ENCODE peak calls at places on chromosomes 13 and 19, in nine cellular contexts. V is breast epithelium; D is HCT116; X is ascending aorta; C is fibroblast of lung; Z is naive thymus-derived CD4-positive, alpha-beta T cell; F is tibial nerve; R is iPS DF 6.9; O is transverse colon. W is an unnamed sample. For H3K9me3, the result is how much of the 10 kb centered on the place peaks cover.

GRCh38 chr19:35272122-35272715 is 3.5 kb downstream of the USF2 start:
- DNase-seq in X (no peak), C (no peak), V (no peak), Z (no peak), R (no peak), D (no peak), F (no peak), O (no peak), W (peak)

GRCh38 chr19:55591555-55591954 is 7.8 kb downstream of the FIZ1 start:
- DNase-seq in X (no peak), V (no peak), F (no peak), Z (no peak), R (no peak), C (no peak), O (no peak), D (no peak), W (peak)

GRCh38 chr19:11446652-11447301 is 11.3 kb downstream of the PRKCSH start:
- DNase-seq in Z (peak), C (no peak), D (no peak), O (peak), R (no peak), X (no peak), F (no peak), V (no peak), W (peak)

GRCh38 chr13:26941345-26942174 is 181.0 kb upstream of the GPR12 start:
- DNase-seq in V (no peak), C (peak), F (no peak), R (no peak), X (no peak), Z (no peak), D (no peak), O (no peak), W (no peak)

GRCh38 chr13:37059848-37060192 is 332 bp upstream of the SUPT20H start:
- DNase-seq in O (no peak), F (no peak), D (no peak), C (no peak), R (no peak), X (no peak), Z (no peak), V (no peak), W (no peak)

GRCh38 chr19:3098515-3099346 is 4.6 kb downstream of the GNA11 start:
- DNase-seq in R (no peak), X (no peak), C (no peak), Z (no peak), O (peak), D (no peak), V (no peak), F (no peak), W (peak)

GRCh38 chr19:58474997-58475713 is 997 bp upstream of the ZNF446 start:
- DNase-seq in D (no peak), X (no peak), V (no peak), Z (no peak), R (no peak), C (no peak), O (no peak), F (no peak), W (no peak)

GRCh38 chr13:113238542-113238941 is 29.1 kb downstream of the CUL4A start:
- DNase-seq in O (no peak), C (no peak), R (no peak), F (no peak), D (no peak), X (no peak), V (no peak), Z (no peak), W (no peak)

GRCh38 chr13:77579971-77580370 is 44.5 kb downstream of the SCEL start:
- DNase-seq in C (no peak), X (no peak), V (no peak), F (no peak), R (no peak), O (no peak), D (no peak), Z (no peak), W (no peak)

GRCh38 chr13:24176351-24177101 is 16.0 kb downstream of the SPATA13 start:
- DNase-seq in O (no peak), X (no peak), R (no peak), C (peak), V (no peak), D (no peak), Z (no peak), F (no peak), W (no peak)

GRCh38 chr13:24175847-24176246 is 15.3 kb downstream of the SPATA13 start:
- DNase-seq in V (no peak), D (no peak), C (no peak), O (no peak), R (no peak), F (no peak), X (no peak), Z (no peak), W (no peak)

GRCh38 chr13:24168980-24169379 is 8.5 kb downstream of the SPATA13 start:
- DNase-seq in O (no peak), R (no peak), D (no peak), Z (no peak), V (no peak), F (no peak), C (peak), X (no peak), W (no peak)

GRCh38 chr13:24172071-24172470 is 11.6 kb downstream of the SPATA13 start:
- DNase-seq in O (no peak), Z (no peak), V (no peak), F (no peak), X (no peak), D (no peak), R (no peak), C (no peak), W (no peak)

DNA sequence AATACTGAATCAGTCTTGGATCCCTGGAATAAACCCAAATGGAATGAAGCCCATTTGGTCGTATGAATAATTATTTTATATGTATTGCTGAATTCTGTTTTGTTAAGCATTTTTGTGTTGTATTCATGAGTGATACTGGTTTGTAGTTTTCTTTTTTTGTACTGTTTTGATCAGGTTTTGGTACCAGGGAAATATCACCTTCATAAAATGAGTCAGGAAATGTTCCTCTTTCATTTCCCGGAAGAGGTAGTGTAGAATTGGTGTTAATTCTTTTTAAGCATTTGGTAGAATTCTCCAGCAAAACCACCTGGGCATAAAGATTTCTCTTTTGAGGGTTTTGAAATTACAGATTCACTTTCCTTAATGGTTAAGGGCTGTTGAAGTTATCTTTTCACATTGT is 13.3 kb downstream of the SPATA13 start:
- DNase-seq in F (no peak), V (no peak), R (no peak), Z (no peak), C (peak), D (no peak), X (no peak), O (no peak), W (no peak)
- H3K9me3 ChIP-seq in F (under half), V (under half), R (under half), Z (under half), C (under half), D (under half), X (under half), O (under half), W (under half)

GRCh38 chr19:7830272-7830771 is 304 bp downstream of the EVI5L start:
- DNase-seq in O (peak), C (no peak), R (no peak), V (no peak), Z (no peak), D (no peak), F (no peak), X (no peak), W (peak)
- H3K4me3 ChIP-seq in O (peak), C (peak), R (peak), V (peak), Z (peak), D (peak), F (peak), X (peak), W (peak)

GRCh38 chr19:42149447-42150202 is 17.4 kb upstream of the POU2F2 start:
- DNase-seq in R (no peak), F (no peak), C (no peak), V (no peak), O (no peak), X (no peak), D (no peak), Z (no peak), W (no peak)
- H3K27ac ChIP-seq in R (no peak), F (no peak), C (no peak), V (no peak), O (no peak), X (no peak), D (no peak), Z (no peak), W (no peak)

GRCh38 chr19:37012093-37012745 is 66.0 kb upstream of the ZNF420 start:
- DNase-seq in D (no peak), Z (no peak), C (no peak), O (no peak), V (no peak), X (no peak), R (no peak), F (no peak), W (no peak)
- H3K9me3 ChIP-seq in D (under half), Z (under half), C (under half), O (under half), V (half or more), X (under half), R (under half), F (under half), W (under half)

GRCh38 chr13:110377178-110378175 is 70.4 kb downstream of the COL4A2 start:
- DNase-seq in X (no peak), F (no peak), D (no peak), O (no peak), R (no peak), Z (no peak), V (no peak), C (no peak), W (no peak)

GRCh38 chr13:110379905-110380341 is 72.8 kb downstream of the COL4A2 start:
- DNase-seq in C (peak), Z (no peak), X (no peak), F (no peak), V (no peak), D (no peak), O (no peak), R (no peak), W (peak)

GRCh38 chr13:110380359-110381028 is 73.4 kb downstream of the COL4A2 start:
- DNase-seq in C (peak), F (no peak), R (no peak), O (no peak), V (no peak), Z (no peak), D (no peak), X (no peak), W (no peak)

GRCh38 chr13:110381029-110381360 is 73.9 kb downstream of the COL4A2 start:
- DNase-seq in Z (no peak), R (no peak), V (no peak), F (no peak), C (no peak), O (no peak), D (no peak), X (no peak), W (no peak)

DNA sequence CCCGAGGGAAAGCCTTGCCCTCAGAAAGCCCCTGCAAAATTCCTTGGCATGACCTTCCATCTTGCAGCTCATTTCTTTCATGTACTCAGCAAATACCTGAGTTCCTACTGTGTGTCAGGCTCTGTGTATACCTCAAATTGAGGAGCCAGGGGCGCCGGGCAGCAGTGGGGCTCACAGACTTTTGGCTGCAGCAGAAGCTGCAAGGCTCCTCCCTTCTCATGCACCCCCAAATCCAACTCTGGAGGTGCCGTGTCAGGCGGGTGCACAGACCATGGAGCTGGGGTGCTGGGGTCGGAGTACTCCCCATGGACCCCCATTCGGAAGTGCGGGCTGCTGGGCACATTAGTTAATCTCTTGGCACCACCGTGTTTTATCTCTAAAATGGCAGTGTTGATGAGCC is 72.3 kb downstream of the COL4A2 start:
- DNase-seq in F (no peak), V (no peak), C (no peak), X (no peak), Z (no peak), R (no peak), O (no peak), D (no peak), W (no peak)
- H3K4me3 ChIP-seq in F (no peak), V (no peak), C (no peak), X (no peak), Z (no peak), R (no peak), O (no peak), D (no peak), W (no peak)

GRCh38 chr19:5042556-5042955 is 73.6 kb downstream of the KDM4B start:
- DNase-seq in R (no peak), D (no peak), C (no peak), O (no peak), X (no peak), V (no peak), F (no peak), Z (no peak), W (no peak)
- H3K27ac ChIP-seq in R (no peak), D (no peak), C (no peak), O (no peak), X (no peak), V (no peak), F (no peak), Z (no peak), W (no peak)

DNA sequence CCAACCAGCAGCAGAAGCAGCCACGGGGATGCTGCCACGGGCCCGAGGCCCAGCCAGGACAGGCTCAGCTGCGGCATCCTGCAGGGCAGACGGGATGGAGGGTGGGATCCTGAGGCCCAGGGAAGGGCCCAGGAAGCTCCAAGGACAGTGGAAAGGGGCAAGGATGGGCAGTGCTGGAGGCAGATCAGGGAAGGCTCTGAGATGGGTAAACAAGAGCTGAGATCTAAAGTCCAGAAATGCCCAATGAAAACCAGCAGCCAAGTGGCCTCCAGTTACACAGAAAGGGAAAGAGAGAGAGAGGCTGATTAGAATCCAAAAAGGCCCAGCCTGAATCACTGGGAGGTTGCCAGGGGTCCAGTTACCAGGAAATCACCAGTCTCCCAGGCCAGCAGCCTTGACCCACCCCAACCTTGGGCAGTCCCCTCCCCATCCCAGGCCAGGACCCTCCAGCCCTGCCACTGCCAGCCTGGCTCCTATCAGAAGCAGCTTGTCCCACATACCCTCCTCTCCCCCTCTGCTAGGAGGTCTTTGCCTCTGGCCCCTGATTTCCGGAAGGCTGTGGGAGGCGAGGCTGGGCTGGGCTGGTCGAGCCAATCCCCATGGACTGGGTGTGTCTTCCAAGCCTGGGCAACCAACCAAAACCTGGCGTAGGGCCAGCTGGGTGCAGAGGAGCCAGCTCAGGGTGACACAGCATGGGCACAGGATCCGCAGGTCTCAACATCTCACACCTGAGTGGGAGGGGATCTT is at the start of gene CYP4F11:
- DNase-seq in D (peak), F (no peak), Z (no peak), X (no peak), V (peak), O (peak), R (no peak), C (no peak), W (peak)
- H3K9me3 ChIP-seq in D (under half), F (under half), Z (under half), X (under half), V (under half), O (under half), R (under half), C (under half), W (under half)

GRCh38 chr19:16073481-16073880 is 2.8 kb upstream of the TPM4 start:
- DNase-seq in O (peak), R (no peak), V (peak), C (no peak), D (no peak), Z (no peak), X (no peak), F (no peak), W (no peak)
- H3K4me3 ChIP-seq in O (no peak), R (no peak), V (no peak), C (no peak), D (no peak), Z (no peak), X (no peak), F (no peak), W (no peak)